ENCODE peak calls at places on chromosomes 16 and 17, in eight cellular contexts. W is iPS DF 6.9, H is lung, I is upper lobe of right lung, F is mammary epithelial cell, R is tibial artery, S is lower lobe of right lung, M is gastrocnemius medialis. N is an unnamed sample.

GRCh38 chr17:9217151-9218067 is 196.1 kb downstream of the NTN1 start:
- DNase-seq in W (no peak), H (no peak), I (no peak), F (peak; percentile 61), R (no peak), S (no peak), M (peak; percentile 30), N (no peak)

GRCh38 chr16:87160218-87160617 is 157.0 kb downstream of the C16orf95 start:
- DNase-seq in W (no peak), H (no peak), I (peak; percentile 42), F (peak; percentile 16), R (no peak), S (no peak), M (no peak), N (no peak)

GRCh38 chr17:8147805-8148404 is 4.3 kb downstream of the PER1 start:
- DNase-seq in W (no peak), H (no peak), I (no peak), F (no peak), R (no peak), S (peak; percentile 40), M (no peak), N (no peak)

GRCh38 chr17:49180998-49181635 is 29.3 kb downstream of the GNGT2 start:
- DNase-seq in W (no peak), H (no peak), I (no peak), F (no peak), R (no peak), S (no peak), M (no peak), N (no peak)

GRCh38 chr17:27968206-27968732 is 74.2 kb upstream of the NLK start:
- DNase-seq in W (no peak), H (no peak), I (no peak), F (no peak), R (no peak), S (no peak), M (no peak), N (no peak)

GRCh38 chr16:14371778-14372431 is 258.2 kb downstream of the PARN start:
- DNase-seq in W (no peak), H (no peak), I (no peak), F (no peak), R (no peak), S (no peak), M (no peak), N (no peak)

GRCh38 chr16:69187891-69188451 is 1.0 kb downstream of the SNTB2 start:
- DNase-seq in W (no peak), H (peak; percentile 41), I (peak; percentile 75), F (peak; percentile 57), R (peak; percentile 74), S (peak; percentile 61), M (peak; percentile 51), N (peak; percentile 61)

GRCh38 chr16:88202207-88202745 is 180.5 kb upstream of the ZNF469 start:
- DNase-seq in W (no peak), H (no peak), I (no peak), F (no peak), R (peak; percentile 59), S (no peak), M (no peak), N (no peak)

GRCh38 chr17:32870969-32871368 is 6.0 kb downstream of the MYO1D start:
- DNase-seq in W (no peak), H (no peak), I (no peak), F (no peak), R (peak; percentile 74), S (no peak), M (peak; percentile 67), N (no peak)
- H3K4me3 ChIP-seq in W (no peak overlapping the region), H (no peak overlapping the region), I (no peak overlapping the region), F (no peak overlapping the region), R (no peak overlapping the region), S (no peak overlapping the region), M (no peak overlapping the region), N (no peak overlapping the region)

GRCh38 chr16:89472711-89473075 is 17.7 kb downstream of the ANKRD11 start:
- DNase-seq in W (no peak), H (no peak), I (no peak), F (no peak), R (no peak), S (no peak), M (no peak), N (no peak)

GRCh38 chr16:89475144-89475543 is 15.2 kb downstream of the ANKRD11 start:
- DNase-seq in W (no peak), H (no peak), I (no peak), F (peak; percentile 40), R (no peak), S (no peak), M (no peak), N (no peak)

GRCh38 chr16:89473791-89474414 is 16.5 kb downstream of the ANKRD11 start:
- DNase-seq in W (no peak), H (no peak), I (no peak), F (peak; percentile 72), R (no peak), S (no peak), M (no peak), N (peak; percentile 31)

GRCh38 chr16:89471225-89471624 is 19.1 kb downstream of the ANKRD11 start:
- DNase-seq in W (no peak), H (no peak), I (no peak), F (peak; percentile 69), R (no peak), S (no peak), M (no peak), N (no peak)

DNA sequence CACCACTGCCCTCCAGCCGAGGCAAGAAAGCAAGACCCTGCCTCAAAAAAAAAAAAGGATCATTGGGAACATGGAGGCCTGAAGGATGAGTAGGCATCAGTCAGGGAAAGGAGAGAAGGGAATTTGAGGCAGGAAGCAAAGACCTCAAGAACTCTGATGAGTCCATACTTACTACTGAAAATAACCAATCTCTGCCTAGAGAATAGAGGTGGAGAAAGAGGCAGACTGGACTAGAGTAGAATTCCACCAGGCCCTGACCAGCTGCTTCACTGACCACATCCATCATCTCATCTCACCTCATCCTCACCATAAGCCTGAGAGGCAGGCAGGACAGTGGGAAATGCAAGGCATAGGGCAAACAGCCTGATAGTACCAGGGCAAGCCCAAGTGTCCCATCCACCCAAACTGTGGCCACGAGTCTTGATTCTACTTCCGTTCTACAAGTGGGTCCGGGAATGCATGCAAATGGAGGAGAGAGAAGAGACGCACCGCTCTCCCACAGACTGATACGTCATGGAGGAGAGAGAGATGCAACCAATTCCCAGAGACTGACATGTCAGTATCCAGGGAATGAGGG is 17.1 kb downstream of the ANKRD11 start:
- DNase-seq in W (no peak), H (no peak), I (no peak), F (no peak), R (no peak), S (no peak), M (no peak), N (no peak)
- H3K4me1 ChIP-seq in W (peaks cover 3% of the 10 kb centered on the region), H (peaks cover 44% of the 10 kb centered on the region), I (peaks cover 71% of the 10 kb centered on the region), F (peaks cover 71% of the 10 kb centered on the region), R (no peaks in the 10 kb centered on the region), S (peaks cover 85% of the 10 kb centered on the region), M (peaks cover 86% of the 10 kb centered on the region), N (peaks cover 13% of the 10 kb centered on the region)

GRCh38 chr17:45423936-45424335 is 8.7 kb downstream of the ARHGAP27 start:
- DNase-seq in W (no peak), H (no peak), I (peak; percentile 48), F (no peak), R (no peak), S (no peak), M (no peak), N (no peak)

GRCh38 chr17:45425984-45426413 is 6.7 kb downstream of the ARHGAP27 start:
- DNase-seq in W (no peak), H (no peak), I (no peak), F (no peak), R (no peak), S (no peak), M (no peak), N (no peak)

GRCh38 chr17:45423304-45423703 is 9.4 kb downstream of the ARHGAP27 start:
- DNase-seq in W (no peak), H (no peak), I (no peak), F (no peak), R (no peak), S (no peak), M (no peak), N (no peak)

GRCh38 chr17:45425125-45425983 is 7.3 kb downstream of the ARHGAP27 start:
- DNase-seq in W (peak; percentile 82), H (peak; percentile 73), I (peak; percentile 91), F (peak; percentile 97), R (no peak), S (peak; percentile 88), M (no peak), N (peak; percentile 55)

DNA sequence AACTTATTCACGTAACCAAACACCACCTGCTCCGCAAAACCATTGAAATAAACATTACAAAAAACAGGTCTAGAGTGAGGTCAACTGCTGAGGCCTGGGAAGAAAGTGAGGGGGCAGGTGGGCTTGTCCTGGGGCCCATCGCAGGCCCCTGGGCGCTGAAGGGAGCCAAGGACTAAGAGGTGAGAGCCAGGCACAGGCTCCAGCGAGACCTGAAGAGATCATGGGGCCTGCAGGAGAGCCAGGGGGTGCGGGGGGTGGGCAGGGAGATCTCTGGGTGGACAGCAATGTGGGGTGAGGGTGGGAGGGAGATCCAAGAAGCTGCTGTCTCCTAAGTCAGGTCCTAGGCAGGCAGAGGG is 7.9 kb downstream of the ARHGAP27 start:
- DNase-seq in W (no peak), H (no peak), I (no peak), F (no peak), R (no peak), S (no peak), M (no peak), N (no peak)
- H3K4me3 ChIP-seq in W (no peak overlapping the region), H (no peak overlapping the region), I (peak overlapping the region; percentile 24), F (peak overlapping the region; percentile 42), R (no peak overlapping the region), S (peak overlapping the region; percentile 43), M (no peak overlapping the region), N (no peak overlapping the region)

GRCh38 chr16:8861563-8862308 is 7.1 kb downstream of the CARHSP1 start:
- DNase-seq in W (no peak), H (no peak), I (no peak), F (no peak), R (no peak), S (peak; percentile 39), M (peak; percentile 44), N (no peak)
- H3K4me1 ChIP-seq in W (peaks cover 16% of the 10 kb centered on the region), H (peaks cover 51% of the 10 kb centered on the region), I (peaks cover 60% of the 10 kb centered on the region), F (peaks cover 7% of the 10 kb centered on the region), R (no peaks in the 10 kb centered on the region), S (peaks cover 81% of the 10 kb centered on the region), M (peaks cover 36% of the 10 kb centered on the region), N (peaks cover 32% of the 10 kb centered on the region)

GRCh38 chr16:57042157-57043111 is 49.9 kb upstream of the CPNE2 start:
- DNase-seq in W (no peak), H (no peak), I (no peak), F (peak; percentile 75), R (no peak), S (no peak), M (no peak), N (no peak)

GRCh38 chr16:57038151-57038550 is 48.8 kb downstream of the NLRC5 start:
- DNase-seq in W (no peak), H (no peak), I (no peak), F (no peak), R (no peak), S (no peak), M (no peak), N (no peak)

GRCh38 chr16:57039148-57039812 is 49.9 kb downstream of the NLRC5 start:
- DNase-seq in W (no peak), H (no peak), I (no peak), F (no peak), R (no peak), S (peak; percentile 62), M (no peak), N (no peak)

GRCh38 chr16:57043248-57043647 is 49.1 kb upstream of the CPNE2 start:
- DNase-seq in W (no peak), H (no peak), I (no peak), F (no peak), R (no peak), S (no peak), M (no peak), N (no peak)

GRCh38 chr16:57041182-57042156 is 50.9 kb upstream of the CPNE2 start:
- DNase-seq in W (no peak), H (no peak), I (no peak), F (no peak), R (no peak), S (no peak), M (no peak), N (no peak)
- H3K4me3 ChIP-seq in W (no peak overlapping the region), H (no peak overlapping the region), I (no peak overlapping the region), F (no peak overlapping the region), R (no peak overlapping the region), S (no peak overlapping the region), M (no peak overlapping the region), N (no peak overlapping the region)

N was measured in A673.